ENCODE peak calls at places on chromosomes 16 and 17, in five cellular contexts. M is GM12891, P is lower leg skin, V is A549, A is IMR-90. I is an unnamed sample.

GRCh38 chr16:55184619-55185018 is 139.4 kb upstream of the IRX6 start:
- DNase-seq in M (no peak), P (no peak), V (no peak), A (no peak), I (no peak)

GRCh38 chr17:35069311-35069710 is 5.8 kb upstream of the RFFL start:
- DNase-seq in M (no peak), P (no peak), V (no peak), A (peak; percentile 66), I (no peak)

GRCh38 chr17:73786286-73786743 is 142.1 kb upstream of the SDK2 start:
- DNase-seq in M (no peak), P (peak; percentile 83), V (peak; percentile 54), A (no peak), I (no peak)

GRCh38 chr17:80063815-80064585 is 27.6 kb downstream of the CCDC40 start:
- DNase-seq in M (no peak), P (peak; percentile 90), V (peak; percentile 93), A (peak; percentile 80), I (no peak)

GRCh38 chr16:20904507-20905079 is 4.0 kb downstream of the LYRM1 start:
- DNase-seq in M (peak; percentile 20), P (no peak), V (no peak), A (peak; percentile 60), I (peak; percentile 43)

GRCh38 chr16:75580-76501 is 2.2 kb upstream of the MPG start:
- DNase-seq in M (no peak), P (peak; percentile 97), V (no peak), A (peak; percentile 86), I (peak; percentile 40)

GRCh38 chr16:50836121-50836541 is 94.2 kb downstream of the CYLD start:
- DNase-seq in M (no peak), P (peak; percentile 61), V (no peak), A (no peak), I (no peak)

GRCh38 chr16:81687183-81687456 is 92.0 kb upstream of the PLCG2 start:
- DNase-seq in M (no peak), P (no peak), V (no peak), A (no peak), I (no peak)

GRCh38 chr16:76428858-76429257 is 151.7 kb downstream of the CNTNAP4 start:
- DNase-seq in M (no peak), P (no peak), V (no peak), A (no peak), I (no peak)

GRCh38 chr16:85617948-85618347 is 4.8 kb downstream of the GSE1 start:
- DNase-seq in M (no peak), P (no peak), V (no peak), A (no peak), I (no peak)

GRCh38 chr17:47629826-47630225 is 19.9 kb upstream of the KPNB1 start:
- DNase-seq in M (no peak), P (no peak), V (no peak), A (no peak), I (peak; percentile 17)

GRCh38 chr17:19307521-19307920 is 55.0 kb downstream of the B9D1 start:
- DNase-seq in M (no peak), P (no peak), V (no peak), A (no peak), I (no peak)

GRCh38 chr16:17377360-17378324 is 93.1 kb downstream of the XYLT1 start:
- DNase-seq in M (peak; percentile 27), P (no peak), V (no peak), A (no peak), I (no peak)

GRCh38 chr17:76388966-76389888 is 4.8 kb downstream of the SPHK1 start:
- DNase-seq in M (no peak), P (no peak), V (no peak), A (no peak), I (no peak)

GRCh38 chr16:84518804-84519341 is 14.4 kb upstream of the MEAK7 start:
- DNase-seq in M (no peak), P (no peak), V (no peak), A (no peak), I (no peak)

GRCh38 chr16:16036359-16036792 is 87.0 kb downstream of the ABCC1 start:
- DNase-seq in M (no peak), P (no peak), V (no peak), A (no peak), I (no peak)

DNA sequence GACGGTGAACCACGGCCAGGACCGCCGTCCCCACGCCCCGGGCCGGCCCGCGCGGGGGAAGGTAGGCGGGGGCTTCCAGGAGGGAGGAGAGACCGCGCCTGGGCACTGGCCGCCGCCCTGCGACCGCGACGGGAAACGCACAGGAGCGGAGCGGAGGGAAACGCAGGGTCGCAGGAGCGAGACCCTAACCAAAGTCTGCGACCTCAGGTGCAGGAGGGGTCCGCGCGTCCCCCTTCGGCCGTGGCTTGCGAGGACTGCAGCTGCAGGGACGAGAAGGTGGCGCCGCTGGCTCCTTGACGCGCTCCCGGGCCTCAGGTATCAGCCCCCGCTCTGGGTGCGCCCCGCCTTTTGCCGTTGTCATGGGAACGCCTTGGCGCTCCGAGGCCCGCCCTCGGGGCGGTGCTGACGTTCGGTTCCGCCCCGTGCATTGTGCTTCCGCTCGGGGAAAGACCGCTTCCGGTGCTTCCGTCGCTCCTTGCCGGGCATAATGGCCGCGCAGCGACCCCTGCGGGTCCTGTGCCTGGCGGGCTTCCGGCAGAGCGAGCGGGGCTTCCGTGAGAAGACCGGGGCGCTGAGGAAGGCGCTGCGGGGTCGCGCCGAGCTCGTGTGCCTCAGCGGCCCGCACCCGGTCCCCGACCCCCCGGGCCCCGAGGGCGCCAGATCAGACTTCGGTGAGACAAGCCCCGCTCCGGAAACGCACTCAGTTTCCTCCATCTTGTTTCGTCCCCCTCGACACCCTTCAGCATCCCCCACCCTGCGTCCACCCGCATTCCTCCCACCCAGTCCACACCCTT is at the start of gene OVCA2:
- DNase-seq in M (peak; percentile 99), P (peak; percentile 98), V (peak; percentile 94), A (peak; percentile 92), I (peak; percentile 96)
- TF ChIP-seq POLR2A in M (peak; percentile 88), P (no peak), V (peak; percentile 71), A (peak; percentile 86), I (peak; percentile 85)

GRCh38 chr16:2081685-2082084 is 33.9 kb downstream of the TSC2 start:
- DNase-seq in M (no peak), P (no peak), V (no peak), A (no peak), I (no peak)

GRCh38 chr16:2081201-2081600 is 33.4 kb downstream of the TSC2 start:
- DNase-seq in M (no peak), P (no peak), V (no peak), A (no peak), I (no peak)

GRCh38 chr16:2083409-2083808 is 35.6 kb downstream of the TSC2 start:
- DNase-seq in M (no peak), P (no peak), V (no peak), A (no peak), I (no peak)

GRCh38 chr16:2082983-2083364 is 35.2 kb downstream of the TSC2 start:
- DNase-seq in M (no peak), P (no peak), V (no peak), A (no peak), I (no peak)

GRCh38 chr16:2082171-2082982 is 34.6 kb downstream of the TSC2 start:
- DNase-seq in M (no peak), P (no peak), V (no peak), A (peak; percentile 41), I (no peak)
- TF ChIP-seq POLR2A in M (no peak), P (no peak), V (no peak), A (no peak), I (no peak)

DNA sequence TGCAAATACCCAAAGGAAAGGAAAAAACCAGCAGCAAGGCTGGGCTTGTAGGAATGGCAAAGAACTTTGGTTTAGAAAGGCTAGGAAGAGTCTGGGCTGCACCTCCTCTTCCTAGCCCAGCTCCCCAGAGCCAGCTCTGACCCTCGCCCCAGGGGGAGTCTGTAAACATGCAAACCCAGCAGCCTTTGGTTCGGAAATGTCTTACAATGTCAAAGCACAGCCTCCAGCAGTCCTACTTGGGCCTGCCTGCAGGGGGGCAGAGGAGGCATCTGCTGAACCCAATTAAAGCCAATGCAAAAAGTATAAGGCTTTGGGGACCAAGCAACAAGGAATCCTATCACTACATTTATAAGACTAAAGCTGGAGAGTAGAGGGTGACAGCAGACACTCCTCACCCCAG is 5.0 kb upstream of the FTSJ3 start:
- DNase-seq in M (no peak), P (no peak), V (no peak), A (no peak), I (no peak)
- TF ChIP-seq POLR2A in M (no peak), P (no peak), V (no peak), A (no peak), I (no peak)

DNA sequence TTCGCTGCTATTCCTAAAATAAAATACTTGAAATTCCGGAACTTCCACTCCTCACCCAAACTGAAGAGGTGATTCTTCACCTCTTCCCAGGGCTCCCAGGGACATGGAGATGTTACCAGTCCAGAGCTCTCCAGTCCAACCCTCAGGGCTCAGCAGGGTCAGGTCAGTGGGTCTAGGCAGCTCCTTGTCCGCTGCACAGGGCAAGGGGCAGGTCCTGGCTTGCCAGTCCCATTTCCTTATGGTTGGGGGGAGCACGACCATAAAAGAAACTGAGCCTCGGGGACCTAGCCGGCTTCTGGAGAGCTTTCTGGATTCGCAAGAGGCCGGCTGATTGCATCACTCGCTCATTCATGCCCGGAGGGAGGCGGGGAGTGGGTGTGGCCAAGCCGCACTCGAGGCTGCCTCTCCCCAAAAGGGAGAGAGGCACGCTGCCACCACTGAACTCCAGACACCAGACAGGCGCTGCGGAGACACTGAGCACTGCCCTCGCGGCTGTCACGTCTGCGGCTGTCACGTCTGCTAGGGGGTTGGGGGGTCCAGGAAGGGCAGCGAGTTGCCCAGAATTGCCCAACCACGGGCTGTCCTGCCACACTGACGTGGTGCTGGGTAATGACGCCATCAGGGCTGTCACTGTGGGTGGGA is 15.8 kb downstream of the SLC7A5 start:
- DNase-seq in M (peak; percentile 84), P (peak; percentile 99), V (peak; percentile 82), A (peak; percentile 90), I (peak; percentile 98)
- TF ChIP-seq POLR2A in M (no peak), P (no peak), V (peak; percentile 19), A (peak; percentile 68), I (peak; percentile 74)

GRCh38 chr17:49216953-49217650 is 6.6 kb downstream of the ABI3 start:
- DNase-seq in M (no peak), P (peak; percentile 87), V (no peak), A (no peak), I (no peak)
- TF ChIP-seq POLR2A in M (no peak), P (no peak), V (no peak), A (no peak), I (no peak)

DNA sequence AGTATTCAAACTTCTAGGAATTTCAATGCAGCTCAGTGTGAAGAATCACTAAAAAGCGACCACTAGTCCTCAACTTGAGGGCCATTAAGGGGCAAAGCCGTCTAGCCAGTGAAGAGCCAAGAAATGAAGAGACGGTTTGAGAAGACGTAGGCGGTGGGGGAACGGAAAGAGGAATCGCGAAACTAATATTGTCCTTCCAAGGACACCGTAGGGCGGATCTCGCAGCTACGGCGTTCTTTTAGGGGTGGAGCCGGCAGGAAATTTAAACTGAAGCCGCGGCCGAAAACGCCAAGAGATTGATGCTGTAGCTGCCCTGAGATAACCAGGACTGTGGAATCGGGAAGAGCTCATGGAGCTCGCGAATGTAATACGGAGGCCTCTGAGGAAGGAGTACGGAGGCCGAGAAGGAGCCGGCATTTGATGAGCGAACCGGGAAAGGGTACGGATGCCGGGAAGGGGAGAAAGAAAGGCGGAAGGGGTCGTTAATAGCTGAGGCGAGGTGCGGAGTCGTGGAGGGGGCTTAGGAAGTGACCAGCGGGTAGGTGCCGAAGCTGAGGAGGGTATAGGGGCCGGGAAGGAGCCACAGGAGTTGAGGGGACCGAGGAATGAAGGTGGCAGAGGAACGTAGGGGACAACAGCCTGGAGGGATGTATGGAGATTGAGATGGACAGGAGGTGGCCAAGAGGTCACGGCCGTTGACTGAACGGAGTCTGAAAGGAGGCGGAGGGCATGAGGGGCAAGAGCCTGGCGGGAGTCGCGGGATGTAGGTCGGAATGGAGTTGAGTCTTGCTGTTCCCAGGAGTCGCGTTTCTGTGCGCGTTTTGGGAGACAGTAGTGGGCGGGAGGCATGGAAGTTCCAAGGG is at the start of gene DBF4B:
- DNase-seq in M (peak; percentile 84), P (peak; percentile 93), V (peak; percentile 99), A (peak; percentile 92), I (peak; percentile 95)
- TF ChIP-seq POLR2A in M (peak; percentile 61), P (no peak), V (peak; percentile 57), A (no peak), I (peak; percentile 77)